ENCODE peak calls at places on chromosomes 1 and 21, in five cellular contexts. W is endothelial cell, U is cardiac fibroblast, Q is lower lobe of right lung, D is natural killer cell. C is an unnamed sample.

GRCh38 chr1:223707270-223708000 is 4.9 kb upstream of the CAPN2 start:
- DNase-seq in W (no peak), U (peak; percentile 95), Q (peak; percentile 71), D (no peak), C (no peak)

GRCh38 chr1:71463144-71463543 is 382.3 kb upstream of the ZRANB2 start:
- DNase-seq in W (no peak), U (peak; percentile 63), Q (no peak), D (no peak), C (no peak)

GRCh38 chr1:180462099-180462498 is 40.3 kb downstream of the ACBD6 start:
- DNase-seq in W (no peak), U (peak; percentile 11), Q (no peak), D (no peak), C (no peak)

GRCh38 chr1:192632641-192633532 is 3.1 kb upstream of the RGS13 start:
- DNase-seq in W (no peak), U (no peak), Q (no peak), D (no peak), C (no peak)

GRCh38 chr1:22319608-22320007 is 132.0 kb upstream of the ZBTB40 start:
- DNase-seq in W (no peak), U (no peak), Q (no peak), D (no peak), C (no peak)

GRCh38 chr1:10909697-10910489 is 102.6 kb upstream of the TARDBP start:
- DNase-seq in W (peak; percentile 65), U (no peak), Q (peak; percentile 86), D (peak; percentile 79), C (peak; percentile 57)

GRCh38 chr21:38389891-38390290 is 108.4 kb downstream of the ERG start:
- DNase-seq in W (no peak), U (no peak), Q (no peak), D (no peak), C (no peak)

GRCh38 chr1:95116666-95117206 is 419 bp upstream of the TLCD4 start:
- DNase-seq in W (peak; percentile 74), U (peak; percentile 30), Q (peak; percentile 72), D (no peak), C (peak; percentile 31)

GRCh38 chr21:29775462-29775861 is 164.3 kb downstream of the GRIK1 start:
- DNase-seq in W (peak; percentile 5), U (no peak), Q (no peak), D (no peak), C (no peak)

GRCh38 chr1:244414543-244414942 is 37.2 kb downstream of the ADSS2 start:
- DNase-seq in W (no peak), U (peak; percentile 79), Q (no peak), D (no peak), C (no peak)

GRCh38 chr1:63068626-63069025 is 253.7 kb upstream of the FOXD3 start:
- DNase-seq in W (no peak), U (no peak), Q (no peak), D (no peak), C (no peak)

GRCh38 chr1:213569816-213570150 is 418.0 kb upstream of the PROX1 start:
- DNase-seq in W (no peak), U (no peak), Q (no peak), D (no peak), C (no peak)

GRCh38 chr1:53327183-53327941 is 508 bp downstream of the LRP8 start:
- DNase-seq in W (peak; percentile 57), U (peak; percentile 32), Q (peak; percentile 65), D (peak; percentile 44), C (peak; percentile 56)

GRCh38 chr1:15064217-15064929 is 89.2 kb upstream of the TMEM51 start:
- DNase-seq in W (no peak), U (no peak), Q (no peak), D (no peak), C (no peak)
- TF ChIP-seq CTCF in W (no peak), U (no peak), Q (no peak), D (no peak), C (no peak)

DNA sequence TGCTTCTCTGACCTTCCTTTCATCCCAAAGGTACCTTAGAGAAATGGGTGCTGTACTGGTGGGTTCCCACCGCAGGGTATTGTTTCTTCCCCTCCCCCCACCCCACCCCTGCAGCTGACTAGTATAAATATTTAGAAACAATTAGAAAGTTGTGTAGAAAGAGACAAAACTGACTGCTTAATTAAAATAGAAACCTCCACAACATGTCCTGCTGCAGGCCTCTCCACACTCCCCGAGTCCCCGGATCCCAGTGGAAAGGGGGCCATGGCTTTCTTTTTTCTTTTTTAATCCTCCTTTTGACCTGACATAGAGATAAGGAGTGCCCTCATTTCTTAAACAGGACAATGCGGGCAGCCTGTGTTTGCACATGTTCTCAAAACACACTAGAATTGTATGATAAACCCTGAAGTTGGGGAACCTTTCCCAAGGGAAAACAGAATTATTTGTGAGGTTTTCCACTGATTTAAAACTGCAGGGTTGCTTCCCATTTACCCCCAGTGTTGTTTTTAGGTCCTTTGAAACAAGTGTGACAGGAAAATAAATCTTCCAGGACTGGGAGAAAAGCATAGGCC is 1.7 kb downstream of the RHOU start:
- DNase-seq in W (no peak), U (no peak), Q (no peak), D (no peak), C (no peak)
- TF ChIP-seq CTCF in W (no peak), U (no peak), Q (no peak), D (no peak), C (no peak)

DNA sequence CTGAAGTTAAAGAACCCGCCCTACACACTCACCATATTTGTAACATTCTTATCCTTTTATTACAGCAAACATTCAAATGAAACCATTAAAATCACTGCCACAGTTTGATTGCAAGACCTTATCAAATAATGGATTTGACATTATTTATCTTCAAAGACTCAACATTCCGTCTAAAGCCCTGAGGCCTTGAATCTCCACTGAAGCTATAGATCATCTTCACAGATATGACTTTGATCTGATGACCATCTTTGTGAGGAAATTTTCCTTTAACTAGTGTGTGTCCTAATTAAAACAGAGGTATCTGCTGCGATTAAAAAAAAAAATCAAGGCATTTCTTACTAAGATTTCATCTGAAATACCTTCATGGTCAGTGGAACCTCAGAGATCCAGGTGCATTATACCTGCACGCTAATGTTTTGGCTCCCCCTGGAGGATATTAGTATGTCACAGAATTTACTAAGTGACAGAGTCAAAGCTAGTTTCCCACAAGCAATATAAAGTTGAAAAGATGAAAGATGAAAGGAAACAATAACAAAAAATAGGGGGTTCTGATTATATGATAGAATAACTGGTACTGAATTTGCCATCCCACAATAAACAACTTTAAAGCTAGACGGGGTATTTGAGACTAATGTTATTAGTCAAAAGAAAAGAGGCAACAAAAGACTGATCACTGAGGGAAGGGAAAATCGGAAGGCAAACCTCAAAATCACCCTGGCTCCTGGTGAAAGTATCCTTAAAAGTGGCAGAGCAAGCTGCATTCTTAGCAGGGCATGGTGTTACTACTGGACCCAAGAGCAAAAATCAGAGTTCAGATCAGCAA is 923.4 kb downstream of the NCAM2 start:
- DNase-seq in W (no peak), U (peak; percentile 46), Q (no peak), D (no peak), C (no peak)
- TF ChIP-seq CTCF in W (peak; percentile 65), U (peak; percentile 47), Q (peak; percentile 46), D (no peak), C (no peak)

GRCh38 chr1:171141336-171142051 is 43.6 kb upstream of the FMO2 start:
- DNase-seq in W (no peak), U (peak; percentile 99), Q (no peak), D (no peak), C (no peak)
- TF ChIP-seq CTCF in W (no peak), U (peak; percentile 54), Q (no peak), D (no peak), C (no peak)

GRCh38 chr21:34762761-34763160 is 94.0 kb downstream of the CLIC6 start:
- DNase-seq in W (no peak), U (peak; percentile 33), Q (no peak), D (no peak), C (no peak)
- TF ChIP-seq CTCF in W (peak; percentile 24), U (no peak), Q (no peak), D (no peak), C (no peak)

GRCh38 chr21:37172646-37173045 is 94.5 kb downstream of the VPS26C start:
- DNase-seq in W (no peak), U (no peak), Q (no peak), D (no peak), C (no peak)

GRCh38 chr21:37166733-37167132 is 93.7 kb downstream of the TTC3 start:
- DNase-seq in W (no peak), U (peak; percentile 26), Q (no peak), D (no peak), C (no peak)

GRCh38 chr21:37164742-37165141 is 91.7 kb downstream of the TTC3 start:
- DNase-seq in W (no peak), U (peak; percentile 42), Q (no peak), D (no peak), C (no peak)

GRCh38 chr21:37165606-37166005 is 92.6 kb downstream of the TTC3 start:
- DNase-seq in W (no peak), U (no peak), Q (no peak), D (no peak), C (no peak)

DNA sequence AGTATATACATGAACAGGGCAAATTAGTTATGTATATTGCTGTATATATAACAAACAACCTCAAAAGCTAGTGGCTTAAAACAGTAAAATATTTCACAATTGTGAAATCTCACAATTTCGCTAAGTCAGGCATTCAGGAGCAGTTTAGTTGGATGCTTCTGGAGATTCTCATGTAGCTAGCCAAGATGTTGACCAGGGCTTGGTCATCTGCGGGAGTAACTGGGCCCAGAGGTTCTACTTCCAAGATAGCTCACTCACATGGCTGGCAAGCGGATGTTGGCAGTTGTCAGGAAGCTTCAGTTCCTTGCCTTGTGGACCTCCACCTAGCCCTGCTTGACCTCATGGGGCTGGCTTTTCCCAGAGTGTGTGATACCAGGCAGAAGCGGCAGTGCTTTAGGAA is 95.6 kb downstream of the TTC3 start:
- DNase-seq in W (no peak), U (peak; percentile 14), Q (no peak), D (no peak), C (no peak)
- TF ChIP-seq CTCF in W (no peak), U (no peak), Q (no peak), D (no peak), C (no peak)

DNA sequence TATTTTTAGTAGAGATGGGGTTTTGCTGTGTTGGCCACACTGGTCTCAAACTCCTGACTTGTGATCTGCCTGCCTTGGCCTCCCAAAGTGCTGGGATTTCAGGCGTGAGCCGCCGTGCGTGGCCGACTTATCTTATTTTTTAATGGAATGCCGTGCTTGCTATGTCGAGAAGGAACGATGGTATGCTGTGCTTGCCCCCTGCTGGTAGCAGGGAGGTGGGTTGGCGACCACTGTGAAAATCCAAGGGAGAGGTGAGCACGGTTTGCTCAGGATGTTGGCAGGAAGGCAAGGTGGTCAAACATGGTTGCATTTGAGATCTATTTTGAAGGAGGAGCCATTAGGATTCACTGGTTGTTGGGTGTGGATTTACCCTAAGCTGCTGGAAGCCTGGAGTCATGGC is 45.8 kb upstream of the RCC2 start:
- DNase-seq in W (peak; percentile 54), U (peak; percentile 41), Q (no peak), D (no peak), C (no peak)
- TF ChIP-seq CTCF in W (peak; percentile 57), U (peak; percentile 57), Q (peak; percentile 17), D (no peak), C (no peak)

C was measured in activated B cell treated with CpG ODN at 0.5 μM for 24 hours.